ENCODE peak calls at places on chromosomes 6 and 20, in six cellular contexts. T is breast epithelium, H is right lobe of liver, A is body of pancreas, R is adrenal gland, M is lower leg skin. V is an unnamed sample.

GRCh38 chr6:106063448-106063850 is 22.7 kb upstream of the PRDM1 start:
- DNase-seq in T (no peak), H (no peak), A (no peak), R (no peak), M (no peak), V (no peak)

GRCh38 chr6:71478834-71479541 is 190.4 kb downstream of the OGFRL1 start:
- DNase-seq in T (no peak), H (no peak), A (no peak), R (no peak), M (no peak), V (no peak)

GRCh38 chr20:47256665-47257236 is 99.7 kb downstream of the ZMYND8 start:
- DNase-seq in T (no peak), H (no peak), A (no peak), R (no peak), M (no peak), V (no peak)

GRCh38 chr6:109867970-109868358 is 110.1 kb upstream of the GPR6 start:
- DNase-seq in T (no peak), H (no peak), A (peak; percentile 30), R (no peak), M (peak; percentile 32), V (no peak)

GRCh38 chr20:276620-277495 is 13.7 kb downstream of the C20orf96 start:
- DNase-seq in T (no peak), H (no peak), A (no peak), R (no peak), M (peak; percentile 74), V (no peak)

GRCh38 chr20:17771206-17772004 is 71.6 kb downstream of the BANF2 start:
- DNase-seq in T (no peak), H (no peak), A (no peak), R (no peak), M (no peak), V (no peak)

GRCh38 chr6:137342607-137343186 is 123.5 kb upstream of the IFNGR1 start:
- DNase-seq in T (no peak), H (no peak), A (no peak), R (no peak), M (no peak), V (no peak)

GRCh38 chr20:3218307-3218988 is 9.2 kb downstream of the ITPA start:
- DNase-seq in T (peak; percentile 35), H (peak; percentile 68), A (peak; percentile 65), R (peak; percentile 67), M (peak; percentile 90), V (no peak)

GRCh38 chr20:55166063-55166462 is 690.7 kb downstream of the DOK5 start:
- DNase-seq in T (no peak), H (no peak), A (no peak), R (no peak), M (no peak), V (no peak)

GRCh38 chr20:36726168-36726567 is 19.7 kb downstream of the NDRG3 start:
- DNase-seq in T (no peak), H (no peak), A (no peak), R (peak; percentile 65), M (no peak), V (no peak)

GRCh38 chr20:23515250-23515939 is 24.5 kb downstream of the CST8 start:
- DNase-seq in T (no peak), H (no peak), A (no peak), R (no peak), M (no peak), V (no peak)

GRCh38 chr6:162726997-162727346 is 594 bp downstream of the PRKN start:
- DNase-seq in T (no peak), H (no peak), A (no peak), R (peak; percentile 17), M (no peak), V (no peak)

GRCh38 chr6:4287811-4288244 is 152.5 kb upstream of the ECI2 start:
- DNase-seq in T (no peak), H (no peak), A (no peak), R (no peak), M (no peak), V (no peak)

DNA sequence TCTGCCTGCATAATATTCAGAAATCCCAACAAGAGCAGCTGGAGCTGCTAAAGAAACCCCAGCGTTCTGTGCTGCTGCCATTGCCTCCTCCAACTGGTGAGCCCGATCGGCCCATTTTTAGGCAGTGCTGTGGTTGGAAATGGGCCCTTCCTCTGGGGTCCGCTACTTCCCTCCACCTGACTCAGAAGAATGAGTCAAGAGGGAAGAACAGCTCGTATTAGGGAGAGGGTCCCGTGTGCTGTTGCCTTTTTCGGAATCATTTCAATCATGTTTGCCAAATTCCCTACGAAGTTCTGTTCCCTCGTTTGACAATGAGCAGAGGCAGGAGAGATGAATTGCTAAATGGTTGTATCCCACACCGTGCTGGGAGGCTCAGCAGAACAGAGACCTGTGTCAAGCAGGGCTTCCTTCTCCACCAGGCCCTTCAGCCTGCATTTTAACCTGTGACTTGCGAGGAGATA is 38.4 kb downstream of the THBS2 start:
- DNase-seq in T (no peak), H (no peak), A (no peak), R (no peak), M (no peak), V (no peak)
- H3K4me3 ChIP-seq in T (no peak overlapping the region), H (no peak overlapping the region), A (no peak overlapping the region), R (no peak overlapping the region), M (no peak overlapping the region), V (no peak overlapping the region)

DNA sequence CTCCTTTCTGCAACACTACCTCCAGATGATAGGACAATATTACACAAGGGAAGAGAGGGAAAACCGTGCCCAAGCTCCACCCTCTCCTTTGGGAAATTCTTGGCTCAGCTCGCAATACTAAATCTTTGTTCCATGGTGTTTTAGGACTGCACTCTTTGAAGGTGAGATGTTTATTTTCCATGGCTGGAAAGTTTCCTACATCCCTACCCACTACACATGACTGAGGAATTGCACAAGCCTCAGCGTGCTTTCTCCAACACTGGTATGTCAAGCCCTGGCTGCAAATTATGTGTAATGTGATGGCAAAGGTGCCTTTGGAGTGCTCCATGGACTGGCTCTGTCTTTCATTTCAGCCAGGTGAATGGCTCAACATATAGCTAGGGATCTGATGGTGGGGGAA is 134.3 kb downstream of the ISM1 start:
- DNase-seq in T (peak; percentile 78), H (no peak), A (no peak), R (no peak), M (no peak), V (peak; percentile 18)
- TF ChIP-seq POLR2A in T (no peak), H (no peak), A (no peak), R (no peak), M (no peak), V (no peak)

GRCh38 chr20:35506872-35507638 is 22.4 kb downstream of the C20orf173 start:
- DNase-seq in T (no peak), H (no peak), A (no peak), R (no peak), M (no peak), V (no peak)
- H3K4me3 ChIP-seq in T (no peak overlapping the region), H (no peak overlapping the region), A (no peak overlapping the region), R (no peak overlapping the region), M (no peak overlapping the region), V (no peak overlapping the region)

GRCh38 chr20:5171790-5172164 is 45.0 kb downstream of the CDS2 start:
- DNase-seq in T (no peak), H (no peak), A (no peak), R (no peak), M (no peak), V (no peak)

GRCh38 chr20:5172167-5172586 is 45.4 kb downstream of the CDS2 start:
- DNase-seq in T (no peak), H (no peak), A (no peak), R (no peak), M (no peak), V (no peak)

GRCh38 chr20:5170341-5170740 is 43.5 kb downstream of the CDS2 start:
- DNase-seq in T (no peak), H (no peak), A (no peak), R (no peak), M (no peak), V (no peak)

GRCh38 chr20:5172903-5173463 is 46.2 kb downstream of the CDS2 start:
- DNase-seq in T (no peak), H (peak; percentile 58), A (no peak), R (no peak), M (no peak), V (no peak)

GRCh38 chr20:5171074-5171789 is 44.4 kb downstream of the CDS2 start:
- DNase-seq in T (no peak), H (no peak), A (peak; percentile 23), R (peak; percentile 50), M (no peak), V (no peak)
- TF ChIP-seq POLR2A in T (no peak), H (no peak), A (no peak), R (no peak), M (no peak), V (no peak)

GRCh38 chr6:158027590-158028285 is 46.1 kb downstream of the SYNJ2 start:
- DNase-seq in T (no peak), H (no peak), A (no peak), R (no peak), M (no peak), V (no peak)

GRCh38 chr6:158026054-158026900 is 44.6 kb downstream of the SYNJ2 start:
- DNase-seq in T (peak; percentile 74), H (peak; percentile 81), A (peak; percentile 84), R (peak; percentile 88), M (peak; percentile 97), V (peak; percentile 73)

GRCh38 chr6:158028876-158029275 is 47.2 kb downstream of the SYNJ2 start:
- DNase-seq in T (no peak), H (no peak), A (no peak), R (no peak), M (no peak), V (no peak)

GRCh38 chr6:158028421-158028820 is 46.8 kb downstream of the SYNJ2 start:
- DNase-seq in T (no peak), H (no peak), A (peak; percentile 75), R (no peak), M (no peak), V (no peak)

DNA sequence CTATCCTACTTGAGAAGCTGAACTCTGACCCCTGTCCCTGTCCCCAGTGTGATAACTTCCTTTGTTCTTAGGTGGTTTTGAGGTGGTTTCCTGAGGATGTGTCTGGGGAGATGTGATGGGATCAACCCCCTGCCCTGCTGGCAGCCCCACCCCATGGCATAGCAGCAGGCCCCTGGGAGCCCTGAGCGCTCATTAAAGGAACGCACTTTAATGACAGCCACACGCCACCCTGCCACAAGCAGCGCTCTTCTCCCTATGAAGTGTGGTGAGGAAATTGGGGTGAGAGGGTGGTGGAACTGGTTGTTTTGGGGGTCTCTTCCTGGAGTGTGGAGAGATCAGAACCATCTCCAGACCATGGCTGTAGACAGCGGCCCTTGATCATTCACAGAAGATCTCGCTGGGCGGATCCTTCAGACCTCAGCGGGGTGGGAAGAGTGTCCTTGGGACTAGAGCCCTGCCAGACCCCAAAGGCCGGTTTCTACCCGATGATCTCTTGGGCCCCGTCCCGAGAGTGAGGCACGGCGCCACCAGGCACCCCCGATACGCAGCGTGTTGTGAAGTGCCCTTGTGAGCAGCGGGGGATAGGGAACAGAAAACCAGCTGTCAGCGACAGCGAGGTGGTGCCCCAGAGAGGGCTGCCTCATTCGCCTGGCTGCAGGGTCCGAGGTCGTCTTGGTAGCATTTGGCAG is 45.4 kb downstream of the SYNJ2 start:
- DNase-seq in T (no peak), H (peak; percentile 20), A (no peak), R (no peak), M (no peak), V (peak; percentile 9)
- H3K4me3 ChIP-seq in T (no peak overlapping the region), H (no peak overlapping the region), A (no peak overlapping the region), R (no peak overlapping the region), M (no peak overlapping the region), V (no peak overlapping the region)

GRCh38 chr6:149065658-149066556 is 251.6 kb upstream of the TAB2 start:
- DNase-seq in T (no peak), H (no peak), A (no peak), R (no peak), M (no peak), V (no peak)
- TF ChIP-seq POLR2A in T (no peak), H (no peak), A (no peak), R (no peak), M (no peak), V (no peak)